ENCODE peak calls at places on chromosome X, in eight cellular contexts. Q is T-helper 2 cell, V is activated T-cell treated with anti-CD3 and anti-CD28 coated beads for 1 hour, X is T-cell, F is fibroblast of pulmonary artery, I is tibial nerve, S is mesendoderm, D is pancreas. W is an unnamed sample.

GRCh38 chrX:15988661-15989603 is 134.3 kb upstream of the AP1S2 start:
- DNase-seq in F (peak; percentile 83), X (no peak), I (no peak), V (no peak), D (no peak), S (peak; percentile 56), Q (no peak), W (no peak)

GRCh38 chrX:25858273-25858880 is 279.8 kb upstream of the MAGEB18 start:
- DNase-seq in D (no peak), Q (no peak), I (no peak), F (peak; percentile 46), S (peak; percentile 19), X (no peak), V (no peak), W (no peak)

GRCh38 chrX:111088628-111089027 is 7.4 kb upstream of the PAK3 start:
- DNase-seq in V (no peak), Q (no peak), S (no peak), F (no peak), I (no peak), X (no peak), D (peak; percentile 63), W (no peak)

GRCh38 chrX:97215166-97215565 is 331.5 kb downstream of the RPA4 start:
- DNase-seq in X (no peak), Q (no peak), V (no peak), S (no peak), D (no peak), F (no peak), I (no peak), W (no peak)

GRCh38 chrX:40174594-40175415 is 77.0 kb upstream of the BCOR start:
- DNase-seq in V (no peak), I (no peak), F (peak; percentile 50), Q (no peak), S (peak; percentile 69), X (no peak), D (peak; percentile 45), W (no peak)

GRCh38 chrX:46642145-46642544 is 68.6 kb downstream of the CHST7 start:
- DNase-seq in F (peak; percentile 54), Q (no peak), D (no peak), V (no peak), X (no peak), S (peak; percentile 43), I (no peak), W (no peak)

GRCh38 chrX:29926056-29926455 is 289.3 kb upstream of the MAGEB2 start:
- DNase-seq in I (no peak), F (no peak), D (no peak), Q (no peak), S (no peak), V (no peak), X (no peak), W (no peak)

GRCh38 chrX:100647739-100648138 is 3.7 kb downstream of the SRPX2 start:
- DNase-seq in S (no peak), I (no peak), F (peak; percentile 21), Q (no peak), D (no peak), X (no peak), V (no peak), W (no peak)

GRCh38 chrX:106862972-106863688 is 40.0 kb downstream of the RIPPLY1 start:
- DNase-seq in V (no peak), D (no peak), I (no peak), Q (no peak), F (peak; percentile 10), S (peak; percentile 56), X (no peak), W (no peak)

GRCh38 chrX:46577116-46578005 is 3.8 kb downstream of the CHST7 start:
- DNase-seq in F (peak; percentile 47), I (no peak), S (peak; percentile 45), D (no peak), Q (no peak), V (no peak), X (no peak), W (no peak)

GRCh38 chrX:112997991-112998390 is 157.4 kb upstream of the AMOT start:
- DNase-seq in Q (no peak), V (no peak), I (no peak), F (no peak), D (no peak), X (no peak), S (peak; percentile 78), W (no peak)

GRCh38 chrX:2550288-2551020 is 49.7 kb upstream of the DHRSX start:
- DNase-seq in Q (no peak), V (no peak), X (no peak), I (no peak), F (no peak), D (no peak), S (no peak), W (no peak)

GRCh38 chrX:154082396-154083133 is 15.0 kb downstream of the MECP2 start:
- DNase-seq in D (no peak), I (no peak), Q (no peak), X (no peak), F (peak; percentile 65), V (no peak), S (no peak), W (no peak)

GRCh38 chrX:132963846-132964245 is 5.4 kb upstream of the HS6ST2 start:
- DNase-seq in S (no peak), Q (no peak), D (no peak), V (no peak), X (no peak), I (no peak), F (no peak), W (no peak)

GRCh38 chrX:39261446-39262147 is 460.3 kb downstream of the MID1IP1 start:
- DNase-seq in D (no peak), I (peak; percentile 7), F (peak; percentile 44), S (peak; percentile 63), Q (no peak), X (peak; percentile 2), V (no peak), W (no peak)

GRCh38 chrX:12452268-12452667 is 314.0 kb downstream of the FRMPD4 start:
- DNase-seq in D (no peak), V (no peak), S (no peak), I (no peak), X (no peak), Q (no peak), F (no peak), W (no peak)

GRCh38 chrX:133412246-133412645 is 3.0 kb downstream of the GPC4 start:
- DNase-seq in X (no peak), V (no peak), F (peak; percentile 35), S (peak; percentile 75), D (no peak), Q (no peak), I (no peak), W (no peak)

GRCh38 chrX:45150821-45151220 is 49.9 kb downstream of the DIPK2B start:
- DNase-seq in Q (no peak), V (no peak), I (no peak), X (no peak), D (no peak), F (no peak), S (no peak), W (no peak)

GRCh38 chrX:108018659-108019381 is 26.0 kb upstream of the VSIG1 start:
- DNase-seq in F (no peak), S (no peak), V (no peak), D (no peak), X (peak; percentile 27), I (no peak), Q (peak; percentile 69), W (no peak)

GRCh38 chrX:33726281-33727160 is 405.6 kb downstream of the FAM47A start:
- DNase-seq in I (no peak), V (no peak), X (no peak), F (no peak), D (peak; percentile 2), Q (no peak), S (no peak), W (no peak)

GRCh38 chrX:39011454-39012204 is 210.4 kb downstream of the MID1IP1 start:
- DNase-seq in X (no peak), S (no peak), I (no peak), F (no peak), V (no peak), Q (no peak), D (no peak), W (no peak)

GRCh38 chrX:10165580-10166247 is 8.9 kb downstream of the CLCN4 start:
- DNase-seq in F (no peak), S (no peak), V (no peak), D (no peak), X (no peak), I (no peak), Q (no peak), W (no peak)

GRCh38 chrX:122567911-122568310 is 616.2 kb upstream of the GRIA3 start:
- DNase-seq in V (no peak), F (no peak), S (no peak), I (no peak), X (no peak), D (no peak), Q (no peak), W (no peak)

GRCh38 chrX:2620576-2620975 is 70.5 kb upstream of the CD99 start:
- DNase-seq in F (no peak), X (no peak), S (no peak), V (no peak), Q (peak; percentile 15), I (no peak), D (no peak), W (no peak)

GRCh38 chrX:17377795-17378194 is 2.8 kb downstream of the NHS start:
- DNase-seq in D (no peak), S (peak; percentile 14), I (no peak), F (no peak), V (no peak), Q (no peak), X (no peak), W (no peak)

GRCh38 chrX:57930051-57930450 is 19.8 kb upstream of the ZXDA start:
- DNase-seq in I (no peak), S (no peak), Q (no peak), X (no peak), V (no peak), D (no peak), F (peak; percentile 7), W (no peak)

GRCh38 chrX:11944486-11944885 is 186.4 kb downstream of the MSL3 start:
- DNase-seq in X (no peak), I (no peak), F (peak; percentile 77), D (no peak), Q (no peak), S (peak; percentile 81), V (no peak), W (no peak)

GRCh38 chrX:134743121-134743520 is 84.8 kb upstream of the PLAC1 start:
- DNase-seq in S (no peak), Q (no peak), V (no peak), F (peak; percentile 32), D (no peak), I (no peak), X (no peak), W (no peak)

W was measured in substantia nigra.